ENCODE peak calls at places on chromosomes 4 and X, in ten cellular contexts. F is lower lobe of right lung, V is NB4, C is AG04450, U is neural crest cell, L is heart left ventricle, D is MCF 10A, K is endothelial cell, O is mammary epithelial cell, E is heart right ventricle. Z is an unnamed sample.

GRCh38 chr4:11741190-11741652 is 312.5 kb upstream of the HS3ST1 start:
- DNase-seq in F (no peak), V (no peak), C (no peak), U (no peak), L (no peak), D (peak), K (no peak), O (peak), E (no peak), Z (no peak)

GRCh38 chr4:8071741-8072140 is 86.9 kb downstream of the ABLIM2 start:
- DNase-seq in F (peak), V (no peak), C (no peak), U (no peak), L (peak), D (no peak), K (no peak), O (no peak), E (no peak), Z (no peak)

GRCh38 chr4:17447675-17448298 is 64.1 kb downstream of the QDPR start:
- DNase-seq in F (no peak), V (peak), C (peak), U (peak), L (no peak), D (peak), K (peak), O (peak), E (peak), Z (peak)

GRCh38 chrX:37685452-37686347 is at the start of gene XK:
- DNase-seq in F (peak), V (peak), C (no peak), U (peak), L (peak), D (peak), K (peak), O (peak), E (peak), Z (peak)

GRCh38 chrX:15745179-15745578 is 7.1 kb downstream of the CA5B start:
- DNase-seq in F (no peak), V (peak), C (no peak), U (no peak), L (no peak), D (peak), K (no peak), O (peak), E (no peak), Z (no peak)

GRCh38 chr4:132991111-132991510 is 158.0 kb upstream of the PCDH10 start:
- DNase-seq in F (no peak), V (no peak), C (no peak), U (no peak), L (no peak), D (no peak), K (no peak), O (no peak), E (no peak), Z (no peak)

GRCh38 chrX:35726176-35726575 is 72.0 kb upstream of the MAGEB16 start:
- DNase-seq in F (no peak), V (peak), C (no peak), U (no peak), L (no peak), D (peak), K (no peak), O (peak), E (no peak), Z (no peak)

GRCh38 chr4:1170805-1171305 is 1.5 kb downstream of the SPON2 start:
- DNase-seq in F (no peak), V (no peak), C (no peak), U (no peak), L (no peak), D (no peak), K (no peak), O (no peak), E (no peak), Z (no peak)

GRCh38 chr4:637536-637935 is 12.2 kb downstream of the PDE6B start:
- DNase-seq in F (peak), V (no peak), C (no peak), U (no peak), L (peak), D (no peak), K (no peak), O (no peak), E (no peak), Z (no peak)

GRCh38 chr4:168880811-168881595 is 129.1 kb downstream of the CBR4 start:
- DNase-seq in F (no peak), V (peak), C (no peak), U (no peak), L (no peak), D (no peak), K (no peak), O (no peak), E (no peak), Z (no peak)

GRCh38 chrX:149871940-149872339 is 9.0 kb upstream of the MAGEA8 start:
- DNase-seq in F (no peak), V (peak), C (no peak), U (no peak), L (no peak), D (peak), K (peak), O (peak), E (peak), Z (peak)

GRCh38 chr4:153506972-153507678 is 41.0 kb downstream of the TMEM131L start:
- DNase-seq in F (no peak), V (no peak), C (no peak), U (no peak), L (no peak), D (no peak), K (no peak), O (no peak), E (no peak), Z (no peak)

GRCh38 chr4:175271010-175271630 is 353.0 kb downstream of the ADAM29 start:
- DNase-seq in F (no peak), V (no peak), C (no peak), U (no peak), L (no peak), D (no peak), K (no peak), O (no peak), E (no peak), Z (no peak)

GRCh38 chr4:121380448-121381147 is at the start of gene QRFPR:
- DNase-seq in F (no peak), V (no peak), C (no peak), U (peak), L (peak), D (peak), K (peak), O (peak), E (peak), Z (peak)

GRCh38 chr4:185800266-185800945 is 11.6 kb downstream of the SORBS2 start:
- DNase-seq in F (no peak), V (no peak), C (no peak), U (no peak), L (peak), D (no peak), K (no peak), O (no peak), E (peak), Z (no peak)

GRCh38 chr4:111400736-111401135 is 744.5 kb upstream of the FAM241A start:
- DNase-seq in F (no peak), V (no peak), C (peak), U (no peak), L (no peak), D (peak), K (no peak), O (peak), E (peak), Z (no peak)

GRCh38 chr4:132266374-132266773 is 882.7 kb upstream of the PCDH10 start:
- DNase-seq in F (no peak), V (no peak), C (no peak), U (no peak), L (no peak), D (no peak), K (no peak), O (no peak), E (no peak), Z (no peak)

GRCh38 chrX:130100180-130100579 is 10.1 kb downstream of the ELF4 start:
- DNase-seq in F (no peak), V (no peak), C (no peak), U (no peak), L (peak), D (peak), K (no peak), O (no peak), E (peak), Z (no peak)

GRCh38 chrX:55801811-55802210 is 84.3 kb downstream of the RRAGB start:
- DNase-seq in F (no peak), V (no peak), C (no peak), U (no peak), L (no peak), D (no peak), K (no peak), O (no peak), E (no peak), Z (no peak)
- TF ChIP-seq CTCF in F (no peak), V (no peak), C (no peak), U (no peak), L (no peak), D (no peak), K (no peak), O (peak), E (no peak), Z (no peak)

DNA sequence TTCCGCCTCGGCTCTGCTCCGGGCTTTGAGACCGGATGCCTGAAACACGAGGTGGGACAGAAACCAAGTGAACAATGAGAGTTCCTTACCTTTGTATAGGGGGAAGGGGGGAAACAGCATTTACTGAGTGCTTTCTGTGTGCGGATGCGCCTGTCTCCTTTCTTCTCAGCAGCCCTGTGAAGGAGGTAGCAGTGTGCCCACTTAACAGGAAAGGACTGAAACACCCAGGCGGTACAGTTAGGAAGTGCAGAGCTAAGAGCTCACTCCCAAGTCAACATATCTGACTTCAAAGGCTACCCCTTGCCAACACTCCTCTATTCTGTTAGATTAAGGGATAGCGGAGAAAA is 43.1 kb upstream of the TMSB15B start:
- DNase-seq in F (no peak), V (peak), C (no peak), U (no peak), L (no peak), D (peak), K (no peak), O (no peak), E (no peak), Z (peak)
- TF ChIP-seq CTCF in F (peak), V (no peak), C (peak), U (peak), L (no peak), D (peak), K (no peak), O (peak), E (no peak), Z (no peak)

DNA sequence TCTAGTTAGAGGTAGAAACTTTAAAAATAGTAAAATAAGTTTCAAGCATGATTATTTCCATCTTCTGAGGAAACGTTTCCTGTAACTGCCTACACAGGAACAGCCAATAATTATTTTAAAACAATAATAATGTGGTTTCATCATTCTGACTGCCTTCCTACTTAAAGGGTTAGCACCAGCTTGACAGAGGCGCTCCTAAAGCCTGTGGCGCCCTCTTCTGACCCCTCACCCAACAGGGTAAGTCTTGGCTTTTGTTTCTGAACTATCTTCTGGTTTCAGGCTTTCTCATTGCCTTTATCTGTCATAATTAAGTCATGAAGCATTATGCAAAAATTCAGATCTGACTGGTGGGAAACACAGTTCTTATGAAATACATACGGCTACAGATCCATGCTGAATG is 96.7 kb downstream of the ITM2A start:
- DNase-seq in F (peak), V (peak), C (no peak), U (no peak), L (no peak), D (peak), K (peak), O (no peak), E (peak), Z (peak)
- TF ChIP-seq CTCF in F (peak), V (peak), C (no peak), U (peak), L (peak), D (peak), K (no peak), O (peak), E (peak), Z (peak)

DNA sequence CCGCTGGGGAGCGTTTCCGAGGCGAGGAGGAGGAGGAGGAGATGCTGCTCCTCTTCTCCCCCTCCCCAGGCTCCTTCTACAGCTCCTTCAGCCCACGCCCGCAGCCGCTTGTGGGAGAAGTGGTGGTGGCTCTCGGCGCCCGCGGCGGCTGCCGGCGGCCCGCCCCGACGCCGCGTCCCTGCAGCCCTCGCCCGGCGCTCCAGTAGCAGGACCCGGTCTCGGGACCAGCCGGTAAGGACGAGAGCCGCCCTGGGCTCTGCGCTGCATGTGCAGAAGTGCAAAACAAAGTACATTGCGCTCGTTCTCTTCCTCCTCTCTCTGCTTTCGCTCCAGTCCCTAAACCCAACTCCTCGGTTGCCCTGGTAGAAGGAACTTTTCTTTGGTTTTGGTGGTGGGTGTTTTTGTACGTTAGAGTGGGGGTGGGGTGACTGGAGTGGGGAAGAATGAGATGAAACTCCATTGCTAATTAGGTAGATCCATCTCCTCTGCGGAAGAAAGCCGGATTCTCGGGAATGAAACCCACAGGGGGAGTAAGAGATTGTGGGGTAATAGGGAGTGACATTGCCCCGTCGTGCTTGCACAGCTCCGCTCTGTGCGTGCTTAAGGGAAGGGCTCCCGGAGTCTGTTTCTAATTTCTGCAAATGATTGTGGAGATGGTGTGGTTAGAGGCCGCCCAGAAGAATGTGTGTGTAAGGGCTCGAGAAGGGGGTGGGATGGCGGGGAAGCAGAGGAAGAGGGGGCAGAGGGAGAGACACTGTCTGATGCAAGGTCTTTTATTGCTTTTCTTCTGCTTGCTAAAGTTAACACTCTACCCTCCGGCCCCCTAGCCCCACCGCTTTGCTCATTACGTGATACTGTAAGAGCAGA is 677 bp downstream of the PTPN13 start:
- DNase-seq in F (peak), V (peak), C (peak), U (no peak), L (peak), D (peak), K (peak), O (peak), E (peak), Z (peak)
- TF ChIP-seq CTCF in F (no peak), V (no peak), C (peak), U (peak), L (no peak), D (no peak), K (no peak), O (peak), E (no peak), Z (no peak)

DNA sequence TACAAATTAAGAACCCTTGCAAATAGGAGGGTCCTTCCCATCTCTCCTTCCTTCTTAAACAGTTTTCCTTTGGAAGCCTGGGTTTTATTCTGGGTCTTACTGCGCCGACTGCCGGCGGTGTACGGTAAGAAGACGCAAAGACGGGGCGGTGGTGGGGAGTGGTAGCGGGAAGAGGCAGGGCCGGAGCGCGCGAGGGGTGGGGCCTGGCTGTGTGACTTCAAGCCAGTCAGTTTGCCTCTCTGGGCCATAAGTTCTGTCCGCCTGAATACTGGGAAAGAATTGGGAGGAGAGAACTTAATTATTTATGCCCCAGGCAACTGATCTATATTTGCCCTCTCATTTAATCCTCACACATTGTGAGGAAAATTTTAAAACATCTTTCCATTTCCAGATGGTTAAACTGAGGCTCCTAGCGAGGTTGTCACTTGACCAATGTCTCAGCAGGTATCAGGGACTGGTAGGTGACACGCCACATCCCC is 726 bp upstream of the KANTR start:
- DNase-seq in F (peak), V (peak), C (no peak), U (peak), L (peak), D (peak), K (peak), O (peak), E (peak), Z (peak)
- TF ChIP-seq CTCF in F (peak), V (peak), C (peak), U (peak), L (peak), D (peak), K (peak), O (peak), E (peak), Z (peak)